ENCODE peak calls at places on chromosomes 16 and 17, in eight cellular contexts. One of them, this sample, is unnamed.

GRCh38 chr16:31464348-31464769 is 5.1 kb downstream of the ARMC5 start:
- DNase-seq in tibial nerve: no peak
- DNase-seq in prostate gland: no peak
- DNase-seq in esophagus squamous epithelium: no peak
- DNase-seq in IMR-90: no peak
- DNase-seq in A549: no peak
- DNase-seq in sigmoid colon: no peak
- DNase-seq in heart right ventricle: no peak
- DNase-seq in this sample: no peak

GRCh38 chr16:24729967-24730815 is 740 bp downstream of the TNRC6A start:
- DNase-seq in tibial nerve: no peak
- DNase-seq in prostate gland: peak
- DNase-seq in esophagus squamous epithelium: no peak
- DNase-seq in IMR-90: peak
- DNase-seq in A549: peak
- DNase-seq in sigmoid colon: peak
- DNase-seq in heart right ventricle: peak
- DNase-seq in this sample: no peak

GRCh38 chr17:43560461-43561427 is 14.6 kb upstream of the ETV4 start:
- DNase-seq in tibial nerve: no peak
- DNase-seq in prostate gland: no peak
- DNase-seq in esophagus squamous epithelium: no peak
- DNase-seq in IMR-90: no peak
- DNase-seq in A549: no peak
- DNase-seq in sigmoid colon: no peak
- DNase-seq in heart right ventricle: no peak
- DNase-seq in this sample: no peak

GRCh38 chr16:81624718-81625543 is 154.2 kb upstream of the PLCG2 start:
- DNase-seq in tibial nerve: no peak
- DNase-seq in prostate gland: no peak
- DNase-seq in esophagus squamous epithelium: no peak
- DNase-seq in IMR-90: no peak
- DNase-seq in A549: no peak
- DNase-seq in sigmoid colon: no peak
- DNase-seq in heart right ventricle: no peak
- DNase-seq in this sample: no peak

GRCh38 chr16:28473714-28474265 is 1.7 kb upstream of the NPIPB7 start:
- DNase-seq in tibial nerve: no peak
- DNase-seq in prostate gland: no peak
- DNase-seq in esophagus squamous epithelium: no peak
- DNase-seq in IMR-90: no peak
- DNase-seq in A549: no peak
- DNase-seq in sigmoid colon: peak
- DNase-seq in heart right ventricle: no peak
- DNase-seq in this sample: no peak

GRCh38 chr17:18017958-18018357 is 21.0 kb downstream of the ATPAF2 start:
- DNase-seq in tibial nerve: no peak
- DNase-seq in prostate gland: no peak
- DNase-seq in esophagus squamous epithelium: no peak
- DNase-seq in IMR-90: peak
- DNase-seq in A549: no peak
- DNase-seq in sigmoid colon: peak
- DNase-seq in heart right ventricle: no peak
- DNase-seq in this sample: no peak

GRCh38 chr17:35257080-35257701 is 14.3 kb downstream of the SLFN5 start:
- DNase-seq in tibial nerve: no peak
- DNase-seq in prostate gland: peak
- DNase-seq in esophagus squamous epithelium: no peak
- DNase-seq in IMR-90: peak
- DNase-seq in A549: peak
- DNase-seq in sigmoid colon: peak
- DNase-seq in heart right ventricle: peak
- DNase-seq in this sample: no peak

GRCh38 chr17:37429442-37429841 is 22.8 kb downstream of the TADA2A start:
- DNase-seq in tibial nerve: no peak
- DNase-seq in prostate gland: no peak
- DNase-seq in esophagus squamous epithelium: no peak
- DNase-seq in IMR-90: peak
- DNase-seq in A549: no peak
- DNase-seq in sigmoid colon: no peak
- DNase-seq in heart right ventricle: no peak
- DNase-seq in this sample: no peak

GRCh38 chr17:75477493-75477862 is 21.0 kb downstream of the TMEM94 start:
- DNase-seq in tibial nerve: no peak
- DNase-seq in prostate gland: no peak
- DNase-seq in esophagus squamous epithelium: no peak
- DNase-seq in IMR-90: no peak
- DNase-seq in A549: no peak
- DNase-seq in sigmoid colon: no peak
- DNase-seq in heart right ventricle: no peak
- DNase-seq in this sample: no peak

GRCh38 chr16:83397601-83398000 is 410.2 kb upstream of the HSBP1 start:
- DNase-seq in tibial nerve: no peak
- DNase-seq in prostate gland: peak
- DNase-seq in esophagus squamous epithelium: no peak
- DNase-seq in IMR-90: no peak
- DNase-seq in A549: no peak
- DNase-seq in sigmoid colon: no peak
- DNase-seq in heart right ventricle: no peak
- DNase-seq in this sample: no peak

GRCh38 chr17:55290721-55291507 is 26.2 kb downstream of the HLF start:
- DNase-seq in tibial nerve: no peak
- DNase-seq in prostate gland: no peak
- DNase-seq in esophagus squamous epithelium: no peak
- DNase-seq in IMR-90: no peak
- DNase-seq in A549: no peak
- DNase-seq in sigmoid colon: no peak
- DNase-seq in heart right ventricle: no peak
- DNase-seq in this sample: no peak

GRCh38 chr17:17499402-17500145 is 3.4 kb upstream of the RASD1 start:
- DNase-seq in tibial nerve: no peak
- DNase-seq in prostate gland: no peak
- DNase-seq in esophagus squamous epithelium: no peak
- DNase-seq in IMR-90: no peak
- DNase-seq in A549: no peak
- DNase-seq in sigmoid colon: no peak
- DNase-seq in heart right ventricle: no peak
- DNase-seq in this sample: no peak

GRCh38 chr16:86299882-86300490 is 210.3 kb upstream of the FOXF1 start:
- DNase-seq in tibial nerve: no peak
- DNase-seq in prostate gland: no peak
- DNase-seq in esophagus squamous epithelium: no peak
- DNase-seq in IMR-90: no peak
- DNase-seq in A549: no peak
- DNase-seq in sigmoid colon: peak
- DNase-seq in heart right ventricle: no peak
- DNase-seq in this sample: no peak

GRCh38 chr17:7122386-7122785 is 7.8 kb upstream of the ASGR2 start:
- DNase-seq in tibial nerve: no peak
- DNase-seq in prostate gland: no peak
- DNase-seq in esophagus squamous epithelium: no peak
- DNase-seq in IMR-90: peak
- DNase-seq in A549: no peak
- DNase-seq in sigmoid colon: no peak
- DNase-seq in heart right ventricle: no peak
- DNase-seq in this sample: no peak

GRCh38 chr16:64391009-64391663 is 730.7 kb downstream of the CDH11 start:
- DNase-seq in tibial nerve: no peak
- DNase-seq in prostate gland: no peak
- DNase-seq in esophagus squamous epithelium: no peak
- DNase-seq in IMR-90: peak
- DNase-seq in A549: no peak
- DNase-seq in sigmoid colon: no peak
- DNase-seq in heart right ventricle: no peak
- DNase-seq in this sample: no peak

GRCh38 chr17:41540921-41541625 is 13.0 kb upstream of the KRT19 start:
- DNase-seq in tibial nerve: no peak
- DNase-seq in prostate gland: no peak
- DNase-seq in esophagus squamous epithelium: no peak
- DNase-seq in IMR-90: peak
- DNase-seq in A549: no peak
- DNase-seq in sigmoid colon: no peak
- DNase-seq in heart right ventricle: no peak
- DNase-seq in this sample: no peak

GRCh38 chr17:83007504-83008475 is 71.6 kb upstream of the METRNL start:
- DNase-seq in tibial nerve: no peak
- DNase-seq in prostate gland: no peak
- DNase-seq in esophagus squamous epithelium: no peak
- DNase-seq in IMR-90: no peak
- DNase-seq in A549: no peak
- DNase-seq in sigmoid colon: peak
- DNase-seq in heart right ventricle: no peak
- DNase-seq in this sample: no peak

GRCh38 chr17:35159926-35160325 is 12.3 kb downstream of the UNC45B start:
- DNase-seq in tibial nerve: no peak
- DNase-seq in prostate gland: no peak
- DNase-seq in esophagus squamous epithelium: no peak
- DNase-seq in IMR-90: no peak
- DNase-seq in A549: no peak
- DNase-seq in sigmoid colon: no peak
- DNase-seq in heart right ventricle: no peak
- DNase-seq in this sample: no peak

GRCh38 chr17:16662936-16663335 is 9.3 kb upstream of the ZNF624 start:
- DNase-seq in tibial nerve: no peak
- DNase-seq in prostate gland: no peak
- DNase-seq in esophagus squamous epithelium: no peak
- DNase-seq in IMR-90: no peak
- DNase-seq in A549: no peak
- DNase-seq in sigmoid colon: no peak
- DNase-seq in heart right ventricle: no peak
- DNase-seq in this sample: no peak

GRCh38 chr17:12512712-12513355 is 152.9 kb upstream of the MYOCD start:
- DNase-seq in tibial nerve: no peak
- DNase-seq in prostate gland: no peak
- DNase-seq in esophagus squamous epithelium: no peak
- DNase-seq in IMR-90: peak
- DNase-seq in A549: no peak
- DNase-seq in sigmoid colon: no peak
- DNase-seq in heart right ventricle: no peak
- DNase-seq in this sample: no peak

GRCh38 chr17:15777297-15777696 is 45.2 kb downstream of the TBC1D26 start:
- DNase-seq in tibial nerve: no peak
- DNase-seq in prostate gland: no peak
- DNase-seq in esophagus squamous epithelium: no peak
- DNase-seq in IMR-90: no peak
- DNase-seq in A549: no peak
- DNase-seq in sigmoid colon: no peak
- DNase-seq in heart right ventricle: no peak
- DNase-seq in this sample: no peak

DNA sequence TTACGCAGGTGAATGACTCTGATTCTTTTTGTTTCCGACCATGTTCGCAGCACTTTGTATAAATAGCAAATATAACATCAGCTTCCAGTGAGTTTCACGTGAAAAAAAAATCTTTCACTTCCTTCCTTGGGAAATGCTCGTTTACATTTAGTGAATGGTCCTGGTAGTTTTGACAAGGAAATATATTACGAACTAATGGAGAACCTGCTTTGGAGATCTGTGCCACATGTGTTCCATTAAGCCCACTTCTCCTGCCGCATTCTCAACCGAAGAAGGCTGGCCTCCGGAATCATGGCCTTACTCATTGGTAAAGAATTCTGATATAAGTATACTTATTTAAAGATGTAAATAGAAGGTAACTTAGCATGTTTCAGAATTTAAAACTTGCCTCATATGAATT is 3.6 kb downstream of the CRAMP1 start:
- DNase-seq in tibial nerve: no peak
- DNase-seq in prostate gland: no peak
- DNase-seq in esophagus squamous epithelium: no peak
- DNase-seq in IMR-90: peak
- DNase-seq in A549: no peak
- DNase-seq in sigmoid colon: no peak
- DNase-seq in heart right ventricle: no peak
- DNase-seq in this sample: peak
- H3K4me3 ChIP-seq in tibial nerve: no peak
- H3K4me3 ChIP-seq in prostate gland: peak
- H3K4me3 ChIP-seq in esophagus squamous epithelium: no peak
- H3K4me3 ChIP-seq in IMR-90: peak
- H3K4me3 ChIP-seq in A549: no peak
- H3K4me3 ChIP-seq in sigmoid colon: peak
- H3K4me3 ChIP-seq in heart right ventricle: peak
- H3K4me3 ChIP-seq in this sample: peak

GRCh38 chr16:70746708-70747424 is 54.1 kb downstream of the VAC14 start:
- DNase-seq in tibial nerve: no peak
- DNase-seq in prostate gland: peak
- DNase-seq in esophagus squamous epithelium: no peak
- DNase-seq in IMR-90: peak
- DNase-seq in A549: peak
- DNase-seq in sigmoid colon: peak
- DNase-seq in heart right ventricle: peak
- DNase-seq in this sample: peak
- H3K27ac ChIP-seq in tibial nerve: peak
- H3K27ac ChIP-seq in prostate gland: peak
- H3K27ac ChIP-seq in esophagus squamous epithelium: peak
- H3K27ac ChIP-seq in IMR-90: peak
- H3K27ac ChIP-seq in A549: peak
- H3K27ac ChIP-seq in sigmoid colon: peak
- H3K27ac ChIP-seq in heart right ventricle: peak
- H3K27ac ChIP-seq in this sample: peak

GRCh38 chr16:57747996-57748395 is 12.4 kb downstream of the KATNB1 start:
- DNase-seq in tibial nerve: no peak
- DNase-seq in prostate gland: no peak
- DNase-seq in esophagus squamous epithelium: no peak
- DNase-seq in IMR-90: no peak
- DNase-seq in A549: no peak
- DNase-seq in sigmoid colon: no peak
- DNase-seq in heart right ventricle: no peak
- DNase-seq in this sample: no peak
- H3K4me3 ChIP-seq in tibial nerve: no peak
- H3K4me3 ChIP-seq in prostate gland: no peak
- H3K4me3 ChIP-seq in esophagus squamous epithelium: no peak
- H3K4me3 ChIP-seq in IMR-90: no peak
- H3K4me3 ChIP-seq in A549: no peak
- H3K4me3 ChIP-seq in sigmoid colon: no peak
- H3K4me3 ChIP-seq in heart right ventricle: no peak
- H3K4me3 ChIP-seq in this sample: no peak

GRCh38 chr17:27558842-27559505 is 72.0 kb upstream of the LGALS9 start:
- DNase-seq in tibial nerve: no peak
- DNase-seq in prostate gland: no peak
- DNase-seq in esophagus squamous epithelium: no peak
- DNase-seq in IMR-90: no peak
- DNase-seq in A549: no peak
- DNase-seq in sigmoid colon: no peak
- DNase-seq in heart right ventricle: no peak
- DNase-seq in this sample: no peak

GRCh38 chr17:27562777-27563455 is 68.1 kb upstream of the LGALS9 start:
- DNase-seq in tibial nerve: no peak
- DNase-seq in prostate gland: no peak
- DNase-seq in esophagus squamous epithelium: no peak
- DNase-seq in IMR-90: peak
- DNase-seq in A549: no peak
- DNase-seq in sigmoid colon: no peak
- DNase-seq in heart right ventricle: no peak
- DNase-seq in this sample: no peak

GRCh38 chr17:27559506-27559931 is 71.5 kb upstream of the LGALS9 start:
- DNase-seq in tibial nerve: no peak
- DNase-seq in prostate gland: no peak
- DNase-seq in esophagus squamous epithelium: no peak
- DNase-seq in IMR-90: peak
- DNase-seq in A549: no peak
- DNase-seq in sigmoid colon: no peak
- DNase-seq in heart right ventricle: peak
- DNase-seq in this sample: peak

GRCh38 chr17:27559996-27560481 is 70.9 kb upstream of the LGALS9 start:
- DNase-seq in tibial nerve: peak
- DNase-seq in prostate gland: no peak
- DNase-seq in esophagus squamous epithelium: no peak
- DNase-seq in IMR-90: peak
- DNase-seq in A549: no peak
- DNase-seq in sigmoid colon: peak
- DNase-seq in heart right ventricle: peak
- DNase-seq in this sample: peak

GRCh38 chr17:27560668-27561067 is 70.3 kb upstream of the LGALS9 start:
- DNase-seq in tibial nerve: no peak
- DNase-seq in prostate gland: no peak
- DNase-seq in esophagus squamous epithelium: no peak
- DNase-seq in IMR-90: peak
- DNase-seq in A549: no peak
- DNase-seq in sigmoid colon: no peak
- DNase-seq in heart right ventricle: peak
- DNase-seq in this sample: no peak
- H3K27ac ChIP-seq in tibial nerve: peak
- H3K27ac ChIP-seq in prostate gland: no peak
- H3K27ac ChIP-seq in esophagus squamous epithelium: peak
- H3K27ac ChIP-seq in IMR-90: peak
- H3K27ac ChIP-seq in A549: peak
- H3K27ac ChIP-seq in sigmoid colon: peak
- H3K27ac ChIP-seq in heart right ventricle: peak
- H3K27ac ChIP-seq in this sample: peak

This sample was measured in AG04450.